ENCODE peak calls at places on chromosomes 6 and 20, in six cellular contexts. One of them, this sample, is unnamed.
A peak's percentile ranks its signal among the peaks of the same experiment; 100 is the strongest.

GRCh38 chr6:72631480-72631879 is 9.6 kb downstream of the KCNQ5 start:
- DNase-seq in DND-41: no peak
- DNase-seq in OCI-M1: no peak
- DNase-seq in PC-3: no peak
- DNase-seq in endothelial cell: no peak
- DNase-seq in NCI-H2081: no peak
- DNase-seq in this sample: no peak

GRCh38 chr20:61454053-61454452 is 202.0 kb downstream of the CDH4 start:
- DNase-seq in DND-41: no peak
- DNase-seq in OCI-M1: no peak
- DNase-seq in PC-3: no peak
- DNase-seq in endothelial cell: no peak
- DNase-seq in NCI-H2081: no peak
- DNase-seq in this sample: no peak

GRCh38 chr20:4476903-4477302 is 244.8 kb upstream of the PRND start:
- DNase-seq in DND-41: no peak
- DNase-seq in OCI-M1: no peak
- DNase-seq in PC-3: no peak
- DNase-seq in endothelial cell: no peak
- DNase-seq in NCI-H2081: no peak
- DNase-seq in this sample: no peak

GRCh38 chr6:75532521-75532920 is 38.9 kb upstream of the FILIP1 start:
- DNase-seq in DND-41: no peak
- DNase-seq in OCI-M1: no peak
- DNase-seq in PC-3: peak; percentile 51
- DNase-seq in endothelial cell: no peak
- DNase-seq in NCI-H2081: no peak
- DNase-seq in this sample: no peak

GRCh38 chr6:155253337-155253736 is 10.5 kb upstream of the CLDN20 start:
- DNase-seq in DND-41: no peak
- DNase-seq in OCI-M1: no peak
- DNase-seq in PC-3: no peak
- DNase-seq in endothelial cell: no peak
- DNase-seq in NCI-H2081: no peak
- DNase-seq in this sample: no peak

GRCh38 chr6:42212442-42212841 is 5.2 kb downstream of the MRPS10 start:
- DNase-seq in DND-41: no peak
- DNase-seq in OCI-M1: no peak
- DNase-seq in PC-3: peak; percentile 91
- DNase-seq in endothelial cell: no peak
- DNase-seq in NCI-H2081: no peak
- DNase-seq in this sample: no peak

GRCh38 chr6:72321741-72322140 is 300.1 kb upstream of the KCNQ5 start:
- DNase-seq in DND-41: no peak
- DNase-seq in OCI-M1: no peak
- DNase-seq in PC-3: no peak
- DNase-seq in endothelial cell: no peak
- DNase-seq in NCI-H2081: no peak
- DNase-seq in this sample: no peak

GRCh38 chr20:12838261-12838866 is 170.4 kb upstream of the SPTLC3 start:
- DNase-seq in DND-41: peak; percentile 24
- DNase-seq in OCI-M1: no peak
- DNase-seq in PC-3: no peak
- DNase-seq in endothelial cell: peak; percentile 10
- DNase-seq in NCI-H2081: no peak
- DNase-seq in this sample: no peak

GRCh38 chr20:39849664-39850063 is 839.4 kb downstream of the MAFB start:
- DNase-seq in DND-41: no peak
- DNase-seq in OCI-M1: no peak
- DNase-seq in PC-3: no peak
- DNase-seq in endothelial cell: no peak
- DNase-seq in NCI-H2081: no peak
- DNase-seq in this sample: no peak

GRCh38 chr6:130296854-130297253 is 69.0 kb upstream of the TMEM200A start:
- DNase-seq in DND-41: no peak
- DNase-seq in OCI-M1: no peak
- DNase-seq in PC-3: peak; percentile 34
- DNase-seq in endothelial cell: no peak
- DNase-seq in NCI-H2081: no peak
- DNase-seq in this sample: no peak

GRCh38 chr6:30500421-30501069 is 11.2 kb downstream of the HLA-E start:
- DNase-seq in DND-41: no peak
- DNase-seq in OCI-M1: no peak
- DNase-seq in PC-3: peak; percentile 31
- DNase-seq in endothelial cell: no peak
- DNase-seq in NCI-H2081: no peak
- DNase-seq in this sample: no peak

This sample was measured in iPS DF 19.7.